ENCODE peak calls at places on chromosomes 4 and X, in eight cellular contexts. S is mammary epithelial cell; Z is hippocampal formation; F is SW480; T is stimulated activated CD4-positive, alpha-beta T cell treated with anti-CD3 and anti-CD28 coated beads, TNF-alpha, amount 100 ng/mL, for 4 hours; B is A549; J is NCI-H2081 treated with DMSO at 0.1 percent for 48 hours; N is body of pancreas. E is an unnamed sample.

GRCh38 chr4:156931267-156931666 is 40.3 kb downstream of the PDGFC start:
- DNase-seq in S (peak; percentile 93), Z (no peak), F (peak; percentile 2), T (no peak), B (peak; percentile 36), J (no peak), N (peak; percentile 57), E (no peak)

GRCh38 chr4:1968667-1969295 is 40.0 kb downstream of the NELFA start:
- DNase-seq in S (no peak), Z (no peak), F (no peak), T (no peak), B (no peak), J (no peak), N (no peak), E (no peak)

GRCh38 chr4:143025111-143025704 is 159.5 kb upstream of the USP38 start:
- DNase-seq in S (peak; percentile 21), Z (no peak), F (peak; percentile 7), T (no peak), B (no peak), J (no peak), N (peak; percentile 20), E (peak; percentile 23)

GRCh38 chr4:40453912-40454311 is 118.8 kb downstream of the CHRNA9 start:
- DNase-seq in S (no peak), Z (no peak), F (no peak), T (no peak), B (no peak), J (no peak), N (no peak), E (no peak)

GRCh38 chr4:121119715-121120114 is 44.4 kb downstream of the TNIP3 start:
- DNase-seq in S (no peak), Z (no peak), F (no peak), T (no peak), B (no peak), J (no peak), N (no peak), E (no peak)

GRCh38 chr4:108215055-108215454 is 46.3 kb upstream of the LEF1 start:
- DNase-seq in S (no peak), Z (no peak), F (peak; percentile 62), T (no peak), B (no peak), J (no peak), N (no peak), E (no peak)

GRCh38 chrX:130176354-130176776 is 4.6 kb downstream of the RAB33A start:
- DNase-seq in S (no peak), Z (no peak), F (no peak), T (no peak), B (no peak), J (no peak), N (no peak), E (no peak)

GRCh38 chr4:5941601-5942000 is 48.7 kb upstream of the CRMP1 start:
- DNase-seq in S (no peak), Z (no peak), F (no peak), T (no peak), B (no peak), J (no peak), N (no peak), E (no peak)

GRCh38 chr4:100288811-100289529 is 98.7 kb upstream of the DDIT4L start:
- DNase-seq in S (peak; percentile 51), Z (no peak), F (no peak), T (no peak), B (no peak), J (no peak), N (no peak), E (no peak)

GRCh38 chr4:5760246-5760645 is 49.2 kb downstream of the EVC start:
- DNase-seq in S (no peak), Z (no peak), F (no peak), T (no peak), B (no peak), J (no peak), N (no peak), E (no peak)

GRCh38 chr4:87353592-87353991 is 30.9 kb upstream of the HSD17B13 start:
- DNase-seq in S (peak; percentile 29), Z (no peak), F (no peak), T (no peak), B (no peak), J (no peak), N (peak; percentile 73), E (no peak)

GRCh38 chrX:143634701-143635442 is 1.0 kb downstream of the SLITRK4 start:
- DNase-seq in S (no peak), Z (no peak), F (no peak), T (no peak), B (no peak), J (no peak), N (peak; percentile 2), E (no peak)

GRCh38 chr4:143700420-143701352 is at the start of gene FREM3:
- DNase-seq in S (peak; percentile 10), Z (no peak), F (no peak), T (no peak), B (no peak), J (no peak), N (no peak), E (no peak)

GRCh38 chr4:630661-631060 is 5.3 kb downstream of the PDE6B start:
- DNase-seq in S (no peak), Z (no peak), F (no peak), T (no peak), B (no peak), J (no peak), N (no peak), E (no peak)